ENCODE peak calls at places on chromosome 11, in eight cellular contexts. A is suprapubic skin; I is ascending aorta; M is fibroblast of mammary gland; S is CD4-positive, alpha-beta T cell; F is lower lobe of right lung; V is sigmoid colon; T is NB4. Y is an unnamed sample.

GRCh38 chr11:106152824-106153223 is 75.4 kb downstream of the AASDHPPT start:
- DNase-seq in S (no peak), I (no peak), M (peak; percentile 8), F (no peak), V (no peak), T (no peak), A (no peak), Y (peak; percentile 28)

GRCh38 chr11:11691296-11692141 is 69.7 kb upstream of the GALNT18 start:
- DNase-seq in S (no peak), F (no peak), A (no peak), V (no peak), I (no peak), M (no peak), T (no peak), Y (no peak)

GRCh38 chr11:36375348-36376314 is 79.5 kb downstream of the PRR5L start:
- DNase-seq in M (no peak), A (no peak), F (no peak), S (no peak), V (no peak), T (no peak), I (no peak), Y (no peak)

GRCh38 chr11:107710301-107710700 is 1.6 kb downstream of the SLN start:
- DNase-seq in A (no peak), V (no peak), S (no peak), M (no peak), F (no peak), T (no peak), I (no peak), Y (no peak)

GRCh38 chr11:70569996-70570692 is 171.8 kb downstream of the CTTN start:
- DNase-seq in I (no peak), V (no peak), A (no peak), S (no peak), T (no peak), F (peak; percentile 37), M (no peak), Y (no peak)

GRCh38 chr11:14713518-14714244 is 70.1 kb downstream of the PDE3B start:
- DNase-seq in T (peak; percentile 6), S (no peak), V (no peak), A (no peak), F (no peak), I (no peak), M (no peak), Y (no peak)

GRCh38 chr11:61545341-61545740 is 35.5 kb downstream of the SYT7 start:
- DNase-seq in F (no peak), S (no peak), A (no peak), I (no peak), M (no peak), T (peak; percentile 26), V (no peak), Y (no peak)

GRCh38 chr11:110712643-110713468 is 619 bp upstream of the ARHGAP20 start:
- DNase-seq in F (no peak), T (no peak), M (peak; percentile 59), V (peak; percentile 56), S (no peak), A (no peak), I (peak; percentile 63), Y (no peak)

GRCh38 chr11:128324531-128325141 is 262.7 kb downstream of the ETS1 start:
- DNase-seq in S (peak; percentile 71), F (no peak), M (no peak), A (no peak), V (no peak), I (no peak), T (no peak), Y (no peak)

DNA sequence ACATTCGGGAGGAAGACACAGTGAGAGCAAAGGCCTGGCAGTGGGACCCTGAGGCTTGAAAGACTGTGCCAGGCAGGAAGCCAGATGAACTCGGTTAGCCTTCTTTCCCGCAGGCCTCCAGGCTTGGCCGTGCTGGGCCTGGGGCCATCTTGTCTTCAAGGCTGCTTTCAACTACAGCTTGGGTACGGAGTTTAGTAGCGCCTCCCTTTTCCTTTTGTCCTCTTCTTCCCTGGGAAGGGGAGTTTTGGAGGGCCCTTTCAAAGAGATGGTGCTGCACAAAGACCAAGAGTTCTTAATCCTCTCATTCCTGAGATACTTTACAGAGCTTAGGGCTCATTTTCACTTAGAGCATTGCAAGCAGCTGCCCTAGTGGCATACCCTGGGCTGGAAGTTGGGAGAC is 87.5 kb downstream of the TP53I11 start:
- DNase-seq in A (no peak), V (no peak), T (no peak), I (no peak), F (no peak), M (no peak), S (no peak), Y (no peak)
- TF ChIP-seq CTCF in A (no peak), V (no peak), T (no peak), I (no peak), F (no peak), M (no peak), S (no peak), Y (no peak)

DNA sequence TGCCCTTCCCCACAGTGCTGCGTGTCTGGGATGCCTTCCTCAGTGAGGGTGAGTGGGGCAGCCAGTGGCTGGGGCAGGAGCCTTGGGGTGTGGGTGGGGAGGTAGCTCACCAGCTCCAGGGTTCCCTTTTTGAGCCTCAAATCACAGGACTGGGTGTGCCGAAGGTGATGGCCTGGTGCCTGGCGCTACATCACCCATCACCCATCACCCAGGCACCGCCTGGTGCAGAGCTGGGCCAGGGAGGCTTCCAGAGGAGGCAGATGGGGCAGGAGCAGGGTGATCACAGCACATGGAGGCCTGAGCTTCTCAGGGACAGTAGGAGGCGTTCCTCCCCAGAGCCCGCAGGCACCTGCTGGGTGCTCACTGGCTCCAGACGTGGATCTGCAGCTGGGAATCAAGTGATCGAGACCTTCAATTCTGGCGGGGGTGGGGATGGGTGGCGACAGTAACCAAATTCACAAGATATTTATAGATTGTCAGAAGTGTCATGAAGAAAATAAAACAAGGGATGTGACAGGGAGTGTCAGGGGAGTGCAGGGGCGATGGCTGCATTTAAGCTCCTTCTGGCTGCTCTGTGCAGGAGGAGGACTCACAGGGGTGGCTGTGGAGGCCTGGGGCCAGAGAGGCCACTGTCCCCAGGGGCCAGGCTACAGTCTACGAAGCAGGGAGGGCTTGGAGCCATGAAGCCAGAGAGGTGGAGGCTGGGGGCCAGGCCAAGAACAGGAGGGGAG is 3.3 kb downstream of the TBC1D10C start:
- DNase-seq in F (peak; percentile 46), S (no peak), M (no peak), A (no peak), V (no peak), T (no peak), I (no peak), Y (no peak)
- TF ChIP-seq CTCF in F (no peak), S (no peak), M (no peak), A (no peak), V (no peak), T (no peak), I (no peak), Y (no peak)

GRCh38 chr11:73003083-73003482 is 139.0 kb downstream of the FCHSD2 start:
- DNase-seq in T (no peak), A (no peak), S (no peak), I (no peak), V (no peak), F (no peak), M (no peak), Y (no peak)
- TF ChIP-seq CTCF in T (no peak), A (no peak), S (no peak), I (no peak), V (no peak), F (no peak), M (no peak), Y (no peak)

GRCh38 chr11:68643576-68643975 is 40.8 kb upstream of the GAL start:
- DNase-seq in S (no peak), T (no peak), I (no peak), A (no peak), M (peak; percentile 9), F (no peak), V (no peak), Y (no peak)
- TF ChIP-seq CTCF in S (no peak), T (no peak), I (no peak), A (no peak), M (no peak), F (no peak), V (no peak), Y (no peak)